ENCODE peak calls at places on chromosomes 5 and 9, in five cellular contexts. A is GM23248; M is CD4-positive, alpha-beta memory T cell; T is SK-N-SH; Z is cardiac muscle cell. Q is an unnamed sample. For H3K9me3 and H3K4me1, the result is how much of the 10 kb centered on the place peaks cover.

GRCh38 chr5:93415819-93416218 is 165.2 kb downstream of the NR2F1-AS1 start:
- DNase-seq in A (no peak), M (no peak), T (no peak), Z (no peak), Q (no peak)

GRCh38 chr5:39178856-39179255 is 40.5 kb downstream of the FYB1 start:
- DNase-seq in A (no peak), M (peak), T (no peak), Z (no peak), Q (no peak)

GRCh38 chr9:130715270-130716077 is 21.9 kb downstream of the EXOSC2 start:
- DNase-seq in A (peak), M (no peak), T (no peak), Z (peak), Q (no peak)

GRCh38 chr5:83077662-83078261 is 415 bp downstream of the XRCC4 start:
- DNase-seq in A (peak), M (no peak), T (no peak), Z (peak), Q (peak)

GRCh38 chr9:13728917-13729811 is 449.7 kb upstream of the MPDZ start:
- DNase-seq in A (peak), M (no peak), T (no peak), Z (no peak), Q (no peak)

GRCh38 chr9:121581775-121582600 is 69.4 kb upstream of the DAB2IP start:
- DNase-seq in A (no peak), M (no peak), T (no peak), Z (no peak), Q (no peak)

GRCh38 chr9:105132576-105132975 is 111.9 kb upstream of the SLC44A1 start:
- DNase-seq in A (peak), M (no peak), T (no peak), Z (no peak), Q (no peak)

GRCh38 chr9:135183538-135184153 is 96.2 kb downstream of the OLFM1 start:
- DNase-seq in A (peak), M (no peak), T (no peak), Z (no peak), Q (no peak)

GRCh38 chr5:59264641-59265245 is 628.8 kb downstream of the PDE4D start:
- DNase-seq in A (no peak), M (no peak), T (no peak), Z (peak), Q (no peak)

GRCh38 chr9:97852399-97853055 is 499 bp upstream of the FOXE1 start:
- DNase-seq in A (no peak), M (no peak), T (no peak), Z (no peak), Q (no peak)

GRCh38 chr5:145737578-145737977 is 97.6 kb downstream of the PRELID2 start:
- DNase-seq in A (no peak), M (no peak), T (no peak), Z (no peak), Q (no peak)

GRCh38 chr5:141795421-141795820 is 82.8 kb downstream of the PCDH1 start:
- DNase-seq in A (no peak), M (no peak), T (no peak), Z (no peak), Q (no peak)

GRCh38 chr5:38925154-38925925 is 79.5 kb downstream of the OSMR start:
- DNase-seq in A (peak), M (no peak), T (no peak), Z (no peak), Q (no peak)

GRCh38 chr5:160133918-160134304 is 14.7 kb upstream of the PWWP2A start:
- DNase-seq in A (no peak), M (no peak), T (no peak), Z (no peak), Q (peak)

GRCh38 chr5:174769005-174769404 is 44.6 kb downstream of the MSX2 start:
- DNase-seq in A (no peak), M (no peak), T (no peak), Z (no peak), Q (no peak)

GRCh38 chr5:178673801-178674200 is 47.0 kb upstream of the CLK4 start:
- DNase-seq in A (no peak), M (no peak), T (no peak), Z (no peak), Q (no peak)

GRCh38 chr5:138582959-138583358 is 7.8 kb upstream of the HSPA9 start:
- DNase-seq in A (no peak), M (no peak), T (no peak), Z (no peak), Q (no peak)

GRCh38 chr5:69206528-69207190 is 17.3 kb downstream of the CENPH start:
- DNase-seq in A (peak), M (no peak), T (no peak), Z (no peak), Q (no peak)

GRCh38 chr9:124260769-124261603 is 3.2 kb downstream of the NEK6 start:
- DNase-seq in A (peak), M (no peak), T (no peak), Z (no peak), Q (no peak)

GRCh38 chr5:23064710-23065109 is 211.6 kb upstream of the CDH12 start:
- DNase-seq in A (no peak), M (no peak), T (no peak), Z (no peak), Q (no peak)

GRCh38 chr5:77231470-77232138 is 21.1 kb downstream of the PDE8B start:
- DNase-seq in A (no peak), M (no peak), T (no peak), Z (no peak), Q (no peak)

GRCh38 chr9:13151489-13151888 is 128.0 kb downstream of the MPDZ start:
- DNase-seq in A (no peak), M (no peak), T (no peak), Z (no peak), Q (no peak)

GRCh38 chr5:74299833-74300232 is 340.7 kb downstream of the ENC1 start:
- DNase-seq in A (no peak), M (no peak), T (no peak), Z (no peak), Q (no peak)

GRCh38 chr5:60404171-60404570 is 295.8 kb downstream of the DEPDC1B start:
- DNase-seq in A (no peak), M (no peak), T (no peak), Z (no peak), Q (no peak)

GRCh38 chr5:128631771-128632170 is 93.7 kb upstream of the FBN2 start:
- DNase-seq in A (no peak), M (no peak), T (no peak), Z (no peak), Q (no peak)
- H3K9me3 ChIP-seq in A (under half), M (under half), T (under half), Z (under half), Q (under half)

GRCh38 chr9:136741885-136742568 is 713 bp downstream of the LCN10 start:
- DNase-seq in A (no peak), M (no peak), T (no peak), Z (no peak), Q (no peak)
- H3K4me3 ChIP-seq in A (no peak), M (no peak), T (no peak), Z (no peak), Q (no peak)

GRCh38 chr5:177097016-177097985 is 10.6 kb downstream of the FGFR4 start:
- DNase-seq in A (no peak), M (no peak), T (no peak), Z (no peak), Q (no peak)
- H3K4me1 ChIP-seq in A (under half), M (under half), T (under half), Z (under half), Q (under half)

GRCh38 chr5:181107699-181108098 is 23.3 kb downstream of the OR2V1 start:
- DNase-seq in A (no peak), M (no peak), T (no peak), Z (no peak), Q (no peak)

GRCh38 chr5:181109489-181110013 is 21.4 kb downstream of the OR2V1 start:
- DNase-seq in A (no peak), M (no peak), T (no peak), Z (no peak), Q (no peak)

GRCh38 chr5:181108578-181109165 is 22.3 kb downstream of the OR2V1 start:
- DNase-seq in A (no peak), M (no peak), T (no peak), Z (no peak), Q (no peak)

GRCh38 chr5:181114284-181114843 is 16.6 kb downstream of the OR2V1 start:
- DNase-seq in A (no peak), M (no peak), T (no peak), Z (no peak), Q (no peak)

DNA sequence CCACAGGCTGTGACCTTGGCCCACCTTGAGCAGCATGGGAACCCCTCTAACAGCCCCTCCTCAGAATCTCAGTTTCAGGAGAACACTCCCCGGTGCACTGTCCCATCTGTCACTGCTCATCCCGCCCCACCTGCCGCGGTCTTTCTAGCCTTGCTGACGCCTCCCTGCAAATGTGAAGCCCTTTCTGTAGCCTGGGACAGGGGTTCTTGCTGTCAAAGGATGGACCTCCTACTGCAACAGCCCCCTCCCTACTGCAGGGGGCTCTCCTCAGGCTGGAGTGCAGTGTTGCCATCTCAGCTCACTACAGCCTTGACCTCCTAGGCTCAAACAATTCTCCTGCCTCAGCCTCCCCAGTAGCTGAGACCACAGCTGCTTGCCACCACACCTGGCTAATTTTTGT is 20.0 kb downstream of the OR2V1 start:
- DNase-seq in A (no peak), M (no peak), T (no peak), Z (no peak), Q (no peak)
- H3K9me3 ChIP-seq in A (under half), M (under half), T (under half), Z (under half), Q (under half)

GRCh38 chr9:33752130-33752637 is 43.2 kb upstream of the PRSS3 start:
- DNase-seq in A (no peak), M (no peak), T (no peak), Z (no peak), Q (no peak)

GRCh38 chr9:33748633-33749304 is 46.6 kb upstream of the PRSS3 start:
- DNase-seq in A (no peak), M (peak), T (no peak), Z (no peak), Q (no peak)

GRCh38 chr9:33750307-33750838 is 45.0 kb upstream of the PRSS3 start:
- DNase-seq in A (peak), M (no peak), T (peak), Z (peak), Q (no peak)

GRCh38 chr9:33750839-33751339 is 44.5 kb upstream of the PRSS3 start:
- DNase-seq in A (peak), M (no peak), T (peak), Z (peak), Q (no peak)

DNA sequence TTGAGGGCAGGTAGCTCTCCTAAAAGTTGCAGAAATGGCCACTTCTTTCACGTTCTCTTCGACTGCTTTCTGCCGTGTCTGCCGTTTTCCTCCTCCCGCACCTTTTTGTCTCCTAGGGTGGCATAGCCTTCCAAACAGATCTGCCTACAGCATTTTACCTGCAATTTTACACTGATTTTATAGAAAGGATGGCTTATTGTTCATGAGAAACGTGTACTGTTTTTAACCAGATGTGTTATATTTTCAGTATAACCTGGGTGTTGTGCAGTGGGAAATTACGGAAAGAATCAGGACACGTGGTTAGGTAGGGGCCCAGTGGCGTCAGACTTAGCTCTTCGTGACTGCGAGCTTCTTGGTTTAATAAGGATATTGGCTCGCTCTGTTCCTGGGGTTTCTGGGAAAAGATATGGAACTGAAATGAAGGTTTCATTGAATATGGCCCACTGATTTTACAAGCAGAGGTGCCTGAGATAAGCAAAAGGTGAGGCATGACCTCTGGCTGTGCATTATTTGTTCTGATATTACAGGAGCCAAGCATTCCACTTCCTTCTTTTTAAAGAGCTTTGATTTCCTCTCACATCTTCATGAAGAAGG is 43.7 kb upstream of the PRSS3 start:
- DNase-seq in A (no peak), M (no peak), T (no peak), Z (no peak), Q (no peak)
- H3K4me3 ChIP-seq in A (peak), M (no peak), T (peak), Z (no peak), Q (no peak)

DNA sequence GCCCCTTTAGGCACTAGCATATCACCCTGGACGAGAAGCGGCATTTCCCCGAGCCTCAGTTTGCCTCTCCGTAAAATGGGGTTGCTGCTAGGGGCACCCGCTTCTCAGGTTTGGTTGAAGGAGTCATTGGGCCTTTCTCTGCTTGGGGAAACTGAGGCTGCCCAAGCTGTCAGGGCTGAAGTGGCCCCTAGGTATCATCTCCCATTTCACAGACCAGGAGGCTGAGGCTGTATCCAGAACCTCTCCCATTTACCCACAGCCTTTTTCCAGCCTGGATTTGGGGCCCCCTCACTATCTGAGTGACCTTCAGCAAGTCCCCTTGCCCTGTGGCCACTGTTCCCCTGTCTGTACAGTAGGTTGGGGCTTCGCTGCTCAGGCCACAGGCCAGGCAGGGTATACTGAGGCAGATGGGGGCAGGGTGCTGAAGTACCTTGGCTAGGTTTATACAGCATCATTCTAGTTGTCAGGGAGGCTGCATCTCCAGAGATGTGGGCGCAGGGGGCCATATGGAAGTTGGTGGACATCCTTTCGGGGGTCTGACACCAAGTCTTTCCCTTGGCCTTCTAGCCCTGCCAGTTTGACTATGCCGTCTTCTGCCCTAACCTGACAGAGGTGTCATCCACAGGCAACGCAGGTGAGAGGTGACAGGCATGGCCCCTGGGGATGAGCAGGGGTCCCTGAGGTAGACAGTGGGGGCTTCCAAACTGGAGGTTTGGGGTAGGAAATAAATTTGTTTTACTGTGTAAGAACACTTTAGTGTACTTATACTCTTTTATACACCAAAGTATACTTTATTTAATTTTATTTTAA is 7.9 kb downstream of the FPGS start:
- DNase-seq in A (no peak), M (no peak), T (no peak), Z (no peak), Q (no peak)
- H3K4me1 ChIP-seq in A (under half), M (under half), T (under half), Z (under half), Q (under half)